ENCODE peak calls at places on chromosomes 6 and 20, in ten cellular contexts. One of them, this sample, is unnamed.

GRCh38 chr6:15327271-15327670 is 81.4 kb downstream of the JARID2 start:
- DNase-seq in progenitor cell of endocrine pancreas: no peak
- DNase-seq in cardiac fibroblast: no peak
- DNase-seq in activated CD8-positive, alpha-beta T cell treated with anti-CD3 and anti-CD28 coated beads for 36 hours: peak
- DNase-seq in heart left ventricle: no peak
- DNase-seq in lower leg skin: no peak
- DNase-seq in cardiac muscle cell: no peak
- DNase-seq in mammary epithelial cell: no peak
- DNase-seq in tibial artery: no peak
- DNase-seq in tibial nerve: no peak
- DNase-seq in this sample: peak

GRCh38 chr6:24401458-24401857 is 1.3 kb upstream of the MRS2 start:
- DNase-seq in cardiac muscle cell: no peak
- DNase-seq in tibial artery: no peak
- DNase-seq in progenitor cell of endocrine pancreas: no peak
- DNase-seq in mammary epithelial cell: no peak
- DNase-seq in tibial nerve: no peak
- DNase-seq in activated CD8-positive, alpha-beta T cell treated with anti-CD3 and anti-CD28 coated beads for 36 hours: no peak
- DNase-seq in cardiac fibroblast: no peak
- DNase-seq in heart left ventricle: no peak
- DNase-seq in lower leg skin: no peak
- DNase-seq in this sample: no peak

GRCh38 chr6:38149526-38149925 is 330.0 kb downstream of the ZFAND3 start:
- DNase-seq in lower leg skin: no peak
- DNase-seq in tibial artery: no peak
- DNase-seq in heart left ventricle: no peak
- DNase-seq in cardiac muscle cell: no peak
- DNase-seq in activated CD8-positive, alpha-beta T cell treated with anti-CD3 and anti-CD28 coated beads for 36 hours: no peak
- DNase-seq in cardiac fibroblast: no peak
- DNase-seq in tibial nerve: no peak
- DNase-seq in mammary epithelial cell: no peak
- DNase-seq in progenitor cell of endocrine pancreas: no peak
- DNase-seq in this sample: no peak

GRCh38 chr6:107344981-107345380 is 114.4 kb downstream of the PDSS2 start:
- DNase-seq in tibial artery: no peak
- DNase-seq in lower leg skin: no peak
- DNase-seq in progenitor cell of endocrine pancreas: no peak
- DNase-seq in tibial nerve: no peak
- DNase-seq in heart left ventricle: no peak
- DNase-seq in cardiac muscle cell: no peak
- DNase-seq in mammary epithelial cell: no peak
- DNase-seq in activated CD8-positive, alpha-beta T cell treated with anti-CD3 and anti-CD28 coated beads for 36 hours: no peak
- DNase-seq in cardiac fibroblast: no peak
- DNase-seq in this sample: no peak

GRCh38 chr6:20691185-20691584 is 156.9 kb downstream of the CDKAL1 start:
- DNase-seq in heart left ventricle: no peak
- DNase-seq in lower leg skin: no peak
- DNase-seq in mammary epithelial cell: no peak
- DNase-seq in activated CD8-positive, alpha-beta T cell treated with anti-CD3 and anti-CD28 coated beads for 36 hours: no peak
- DNase-seq in tibial artery: no peak
- DNase-seq in progenitor cell of endocrine pancreas: no peak
- DNase-seq in cardiac fibroblast: no peak
- DNase-seq in tibial nerve: no peak
- DNase-seq in cardiac muscle cell: no peak
- DNase-seq in this sample: no peak

GRCh38 chr6:142857609-142858195 is 87.3 kb downstream of the HIVEP2 start:
- DNase-seq in lower leg skin: no peak
- DNase-seq in cardiac fibroblast: no peak
- DNase-seq in heart left ventricle: no peak
- DNase-seq in mammary epithelial cell: no peak
- DNase-seq in tibial nerve: no peak
- DNase-seq in progenitor cell of endocrine pancreas: no peak
- DNase-seq in activated CD8-positive, alpha-beta T cell treated with anti-CD3 and anti-CD28 coated beads for 36 hours: peak
- DNase-seq in tibial artery: no peak
- DNase-seq in cardiac muscle cell: no peak
- DNase-seq in this sample: no peak

GRCh38 chr6:148565321-148565926 is 181.4 kb upstream of the UST start:
- DNase-seq in mammary epithelial cell: no peak
- DNase-seq in progenitor cell of endocrine pancreas: no peak
- DNase-seq in cardiac muscle cell: peak
- DNase-seq in heart left ventricle: no peak
- DNase-seq in lower leg skin: no peak
- DNase-seq in cardiac fibroblast: peak
- DNase-seq in tibial artery: no peak
- DNase-seq in tibial nerve: no peak
- DNase-seq in activated CD8-positive, alpha-beta T cell treated with anti-CD3 and anti-CD28 coated beads for 36 hours: no peak
- DNase-seq in this sample: no peak

GRCh38 chr6:117110146-117110545 is 155.2 kb upstream of the VGLL2 start:
- DNase-seq in tibial nerve: no peak
- DNase-seq in mammary epithelial cell: no peak
- DNase-seq in progenitor cell of endocrine pancreas: no peak
- DNase-seq in cardiac muscle cell: no peak
- DNase-seq in cardiac fibroblast: no peak
- DNase-seq in lower leg skin: no peak
- DNase-seq in activated CD8-positive, alpha-beta T cell treated with anti-CD3 and anti-CD28 coated beads for 36 hours: no peak
- DNase-seq in heart left ventricle: no peak
- DNase-seq in tibial artery: no peak
- DNase-seq in this sample: no peak

GRCh38 chr6:26067367-26067766 is 19.9 kb upstream of the HFE start:
- DNase-seq in cardiac fibroblast: no peak
- DNase-seq in progenitor cell of endocrine pancreas: no peak
- DNase-seq in tibial nerve: no peak
- DNase-seq in cardiac muscle cell: no peak
- DNase-seq in mammary epithelial cell: no peak
- DNase-seq in activated CD8-positive, alpha-beta T cell treated with anti-CD3 and anti-CD28 coated beads for 36 hours: no peak
- DNase-seq in tibial artery: no peak
- DNase-seq in lower leg skin: no peak
- DNase-seq in heart left ventricle: no peak
- DNase-seq in this sample: no peak

DNA sequence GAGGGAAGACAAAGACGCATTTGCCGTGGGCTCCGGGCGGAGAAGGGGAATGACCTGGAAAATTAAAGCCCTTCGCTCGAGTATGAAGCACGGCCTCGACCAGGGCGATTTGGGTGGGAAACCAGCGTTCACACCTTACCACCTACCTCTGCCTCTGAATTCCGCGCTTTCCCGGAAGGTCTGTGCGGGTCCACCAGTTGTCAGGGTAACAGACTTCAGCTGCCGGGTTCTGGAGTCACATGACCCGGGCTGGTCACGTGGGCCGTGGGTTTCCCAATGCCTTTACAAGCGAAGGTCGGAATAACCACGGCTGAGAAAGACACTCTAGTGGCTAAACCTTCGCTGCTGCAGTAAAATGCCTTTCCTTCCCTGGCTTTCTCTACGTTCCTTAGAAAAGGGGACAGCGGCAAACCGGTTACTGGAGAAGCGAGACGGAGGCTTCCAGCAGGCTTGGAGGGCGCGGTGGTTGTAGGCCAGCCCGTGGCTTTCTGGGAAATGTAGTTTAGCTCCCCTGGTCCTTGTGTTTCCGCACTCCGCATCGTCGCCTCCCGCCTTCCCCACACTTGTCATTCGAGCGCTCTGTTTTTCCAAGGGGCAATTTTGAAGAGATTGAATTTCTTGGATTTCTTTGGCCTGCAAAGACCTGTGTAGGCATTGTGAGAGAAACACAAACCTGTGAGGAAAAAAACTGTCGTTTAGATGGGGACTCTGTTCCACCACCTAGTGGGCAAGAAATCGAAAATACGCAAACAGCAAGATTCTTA is at the start of gene CEP162:
- DNase-seq in lower leg skin: peak
- DNase-seq in cardiac muscle cell: peak
- DNase-seq in heart left ventricle: peak
- DNase-seq in mammary epithelial cell: peak
- DNase-seq in progenitor cell of endocrine pancreas: peak
- DNase-seq in tibial nerve: peak
- DNase-seq in tibial artery: peak
- DNase-seq in cardiac fibroblast: peak
- DNase-seq in activated CD8-positive, alpha-beta T cell treated with anti-CD3 and anti-CD28 coated beads for 36 hours: peak
- DNase-seq in this sample: peak
- TF ChIP-seq CTCF in lower leg skin: peak
- TF ChIP-seq CTCF in cardiac muscle cell: peak
- TF ChIP-seq CTCF in heart left ventricle: peak
- TF ChIP-seq CTCF in mammary epithelial cell: peak
- TF ChIP-seq CTCF in progenitor cell of endocrine pancreas: peak
- TF ChIP-seq CTCF in tibial nerve: peak
- TF ChIP-seq CTCF in tibial artery: peak
- TF ChIP-seq CTCF in cardiac fibroblast: peak
- TF ChIP-seq CTCF in activated CD8-positive, alpha-beta T cell treated with anti-CD3 and anti-CD28 coated beads for 36 hours: peak
- TF ChIP-seq CTCF in this sample: peak

GRCh38 chr6:2158596-2159271 is 86.7 kb downstream of the GMDS start:
- DNase-seq in progenitor cell of endocrine pancreas: no peak
- DNase-seq in tibial artery: no peak
- DNase-seq in mammary epithelial cell: no peak
- DNase-seq in activated CD8-positive, alpha-beta T cell treated with anti-CD3 and anti-CD28 coated beads for 36 hours: peak
- DNase-seq in cardiac fibroblast: peak
- DNase-seq in lower leg skin: no peak
- DNase-seq in tibial nerve: no peak
- DNase-seq in cardiac muscle cell: peak
- DNase-seq in heart left ventricle: no peak
- DNase-seq in this sample: peak

GRCh38 chr6:2162089-2162465 is 83.3 kb downstream of the GMDS start:
- DNase-seq in tibial nerve: no peak
- DNase-seq in cardiac muscle cell: no peak
- DNase-seq in activated CD8-positive, alpha-beta T cell treated with anti-CD3 and anti-CD28 coated beads for 36 hours: no peak
- DNase-seq in heart left ventricle: no peak
- DNase-seq in cardiac fibroblast: no peak
- DNase-seq in tibial artery: no peak
- DNase-seq in mammary epithelial cell: peak
- DNase-seq in progenitor cell of endocrine pancreas: no peak
- DNase-seq in lower leg skin: no peak
- DNase-seq in this sample: no peak

GRCh38 chr6:2155206-2155605 is 90.2 kb downstream of the GMDS start:
- DNase-seq in mammary epithelial cell: no peak
- DNase-seq in activated CD8-positive, alpha-beta T cell treated with anti-CD3 and anti-CD28 coated beads for 36 hours: no peak
- DNase-seq in progenitor cell of endocrine pancreas: no peak
- DNase-seq in cardiac fibroblast: no peak
- DNase-seq in tibial nerve: no peak
- DNase-seq in heart left ventricle: no peak
- DNase-seq in lower leg skin: no peak
- DNase-seq in tibial artery: no peak
- DNase-seq in cardiac muscle cell: no peak
- DNase-seq in this sample: no peak

DNA sequence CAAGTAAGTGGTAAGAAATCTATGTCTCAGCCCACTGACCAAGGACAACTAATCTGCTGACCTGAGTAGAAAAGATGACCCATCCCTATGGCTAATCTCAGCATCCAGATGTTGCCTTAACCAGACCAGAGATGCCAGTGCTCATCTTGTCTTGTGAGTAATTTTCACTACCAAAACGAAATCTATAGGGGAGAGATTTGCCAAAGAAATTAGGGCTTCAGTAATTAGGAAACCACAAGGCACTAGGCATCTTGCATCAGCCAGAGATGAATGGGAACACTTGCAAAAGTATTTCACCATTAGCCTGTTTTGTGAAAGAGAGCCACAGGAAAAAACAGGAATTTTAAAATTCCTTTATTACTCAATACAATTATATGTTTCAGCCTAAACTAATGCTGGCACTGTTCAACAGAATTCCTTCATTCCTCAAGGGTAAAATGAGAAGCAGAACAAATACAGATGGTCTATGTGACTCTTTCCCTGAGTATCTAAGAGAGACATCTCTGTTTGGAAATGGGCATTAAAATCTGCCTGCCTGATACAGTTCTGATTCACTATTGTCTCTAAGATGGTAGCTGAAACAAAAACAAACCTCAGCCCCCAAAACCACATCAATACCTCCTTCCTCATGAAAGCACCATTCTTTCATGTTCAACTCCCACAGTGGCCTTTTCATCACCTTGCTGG is 87.8 kb downstream of the GMDS start:
- DNase-seq in mammary epithelial cell: peak
- DNase-seq in heart left ventricle: no peak
- DNase-seq in cardiac fibroblast: peak
- DNase-seq in activated CD8-positive, alpha-beta T cell treated with anti-CD3 and anti-CD28 coated beads for 36 hours: peak
- DNase-seq in tibial nerve: no peak
- DNase-seq in tibial artery: no peak
- DNase-seq in cardiac muscle cell: peak
- DNase-seq in progenitor cell of endocrine pancreas: no peak
- DNase-seq in lower leg skin: no peak
- DNase-seq in this sample: no peak
- TF ChIP-seq CTCF in mammary epithelial cell: no peak
- TF ChIP-seq CTCF in heart left ventricle: no peak
- TF ChIP-seq CTCF in cardiac fibroblast: no peak
- TF ChIP-seq CTCF in activated CD8-positive, alpha-beta T cell treated with anti-CD3 and anti-CD28 coated beads for 36 hours: no peak
- TF ChIP-seq CTCF in tibial nerve: no peak
- TF ChIP-seq CTCF in tibial artery: no peak
- TF ChIP-seq CTCF in cardiac muscle cell: no peak
- TF ChIP-seq CTCF in progenitor cell of endocrine pancreas: no peak
- TF ChIP-seq CTCF in lower leg skin: no peak
- TF ChIP-seq CTCF in this sample: no peak

DNA sequence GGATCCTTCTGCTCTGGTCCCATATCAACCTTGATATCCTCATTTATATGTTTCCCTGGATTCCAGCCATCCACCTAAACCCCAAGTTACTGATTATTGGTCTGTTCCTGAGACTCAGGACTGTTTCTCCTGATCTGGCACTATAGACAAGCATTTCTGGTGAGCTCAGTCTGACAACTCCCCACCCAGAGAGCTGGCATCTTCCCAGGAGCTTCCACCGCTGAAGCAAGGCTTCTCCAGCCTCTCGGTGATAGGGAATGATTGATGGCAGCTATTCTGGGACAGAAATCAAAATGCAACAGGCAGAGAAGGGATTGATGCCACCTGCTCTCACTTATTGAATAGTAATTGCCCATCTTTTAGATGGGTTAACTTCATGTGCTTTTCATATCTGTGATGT is 169.7 kb upstream of the GGTLC1 start:
- DNase-seq in tibial nerve: no peak
- DNase-seq in activated CD8-positive, alpha-beta T cell treated with anti-CD3 and anti-CD28 coated beads for 36 hours: no peak
- DNase-seq in heart left ventricle: no peak
- DNase-seq in progenitor cell of endocrine pancreas: no peak
- DNase-seq in tibial artery: no peak
- DNase-seq in cardiac fibroblast: no peak
- DNase-seq in mammary epithelial cell: no peak
- DNase-seq in cardiac muscle cell: no peak
- DNase-seq in lower leg skin: no peak
- DNase-seq in this sample: no peak
- TF ChIP-seq CTCF in tibial nerve: no peak
- TF ChIP-seq CTCF in activated CD8-positive, alpha-beta T cell treated with anti-CD3 and anti-CD28 coated beads for 36 hours: no peak
- TF ChIP-seq CTCF in heart left ventricle: no peak
- TF ChIP-seq CTCF in progenitor cell of endocrine pancreas: no peak
- TF ChIP-seq CTCF in tibial artery: no peak
- TF ChIP-seq CTCF in cardiac fibroblast: no peak
- TF ChIP-seq CTCF in mammary epithelial cell: no peak
- TF ChIP-seq CTCF in cardiac muscle cell: no peak
- TF ChIP-seq CTCF in lower leg skin: no peak
- TF ChIP-seq CTCF in this sample: no peak

DNA sequence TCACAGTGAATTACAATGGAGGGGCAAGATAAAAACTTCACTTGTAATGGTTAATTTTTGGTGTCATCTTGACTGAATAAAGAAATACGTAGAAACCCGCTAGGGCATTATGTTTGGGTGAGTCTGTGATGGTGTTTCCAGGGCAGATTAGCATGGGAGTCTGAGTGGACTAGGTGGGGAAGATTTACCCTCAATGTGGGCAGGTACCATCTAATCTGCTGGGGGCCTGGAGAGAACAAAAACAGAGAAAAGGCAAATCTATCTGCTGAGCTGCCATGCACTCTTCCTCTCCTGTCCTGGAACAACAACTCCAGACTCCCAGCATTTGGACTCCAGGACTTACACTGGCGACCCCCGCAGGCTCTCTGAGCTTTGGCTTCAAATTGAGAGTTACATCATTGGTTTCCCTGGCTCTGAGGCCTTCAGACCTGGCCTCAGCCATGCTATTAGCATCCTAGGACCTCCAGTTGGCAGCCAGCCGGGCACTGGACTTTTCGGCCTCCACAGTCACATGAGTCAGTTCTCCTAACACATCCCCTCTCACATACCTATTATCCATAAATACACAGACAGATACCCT is 19.7 kb downstream of the NINL start:
- DNase-seq in tibial artery: no peak
- DNase-seq in cardiac muscle cell: peak
- DNase-seq in heart left ventricle: no peak
- DNase-seq in lower leg skin: no peak
- DNase-seq in mammary epithelial cell: no peak
- DNase-seq in progenitor cell of endocrine pancreas: no peak
- DNase-seq in activated CD8-positive, alpha-beta T cell treated with anti-CD3 and anti-CD28 coated beads for 36 hours: no peak
- DNase-seq in tibial nerve: no peak
- DNase-seq in cardiac fibroblast: no peak
- DNase-seq in this sample: no peak
- TF ChIP-seq CTCF in tibial artery: no peak
- TF ChIP-seq CTCF in cardiac muscle cell: no peak
- TF ChIP-seq CTCF in heart left ventricle: no peak
- TF ChIP-seq CTCF in lower leg skin: no peak
- TF ChIP-seq CTCF in mammary epithelial cell: no peak
- TF ChIP-seq CTCF in progenitor cell of endocrine pancreas: no peak
- TF ChIP-seq CTCF in activated CD8-positive, alpha-beta T cell treated with anti-CD3 and anti-CD28 coated beads for 36 hours: no peak
- TF ChIP-seq CTCF in tibial nerve: no peak
- TF ChIP-seq CTCF in cardiac fibroblast: no peak
- TF ChIP-seq CTCF in this sample: no peak

This sample was measured in nephron progenitor cell.